ENCODE peak calls at places on chromosome 9, in six cellular contexts. One of them, this sample, is unnamed.
A peak's percentile ranks its signal among the peaks of the same experiment; 100 is the strongest.

GRCh38 chr9:5622019-5622418 is 6.9 kb upstream of the RIC1 start:
- DNase-seq in NT2/D1: no peak
- DNase-seq in sciatic nerve: no peak
- DNase-seq in activated CD8-positive, alpha-beta T cell treated with anti-CD3 and anti-CD28 coated beads for 36 hours: no peak
- DNase-seq in activated CD4-positive, alpha-beta T cell treated with anti-CD3 and anti-CD28 coated beads for 24 hours: no peak
- DNase-seq in stimulated activated CD8-positive, alpha-beta memory T cell treated with anti-CD3 and anti-CD28 coated beads, Interleukin-12 subunit alpha, Interleukin-12 subunit beta, amount 100 ng/mL, for 1 hour: no peak
- DNase-seq in this sample: no peak

GRCh38 chr9:13823021-13823420 is 490.9 kb downstream of the NFIB start:
- DNase-seq in NT2/D1: no peak
- DNase-seq in sciatic nerve: no peak
- DNase-seq in activated CD8-positive, alpha-beta T cell treated with anti-CD3 and anti-CD28 coated beads for 36 hours: no peak
- DNase-seq in activated CD4-positive, alpha-beta T cell treated with anti-CD3 and anti-CD28 coated beads for 24 hours: no peak
- DNase-seq in stimulated activated CD8-positive, alpha-beta memory T cell treated with anti-CD3 and anti-CD28 coated beads, Interleukin-12 subunit alpha, Interleukin-12 subunit beta, amount 100 ng/mL, for 1 hour: no peak
- DNase-seq in this sample: no peak

GRCh38 chr9:105842023-105842644 is 147.8 kb downstream of the TMEM38B start:
- DNase-seq in NT2/D1: no peak
- DNase-seq in sciatic nerve: no peak
- DNase-seq in activated CD8-positive, alpha-beta T cell treated with anti-CD3 and anti-CD28 coated beads for 36 hours: peak; percentile 48
- DNase-seq in activated CD4-positive, alpha-beta T cell treated with anti-CD3 and anti-CD28 coated beads for 24 hours: no peak
- DNase-seq in stimulated activated CD8-positive, alpha-beta memory T cell treated with anti-CD3 and anti-CD28 coated beads, Interleukin-12 subunit alpha, Interleukin-12 subunit beta, amount 100 ng/mL, for 1 hour: peak; percentile 6
- DNase-seq in this sample: peak; percentile 14

GRCh38 chr9:91207481-91207888 is 154.2 kb downstream of the AUH start:
- DNase-seq in NT2/D1: no peak
- DNase-seq in sciatic nerve: no peak
- DNase-seq in activated CD8-positive, alpha-beta T cell treated with anti-CD3 and anti-CD28 coated beads for 36 hours: no peak
- DNase-seq in activated CD4-positive, alpha-beta T cell treated with anti-CD3 and anti-CD28 coated beads for 24 hours: no peak
- DNase-seq in stimulated activated CD8-positive, alpha-beta memory T cell treated with anti-CD3 and anti-CD28 coated beads, Interleukin-12 subunit alpha, Interleukin-12 subunit beta, amount 100 ng/mL, for 1 hour: no peak
- DNase-seq in this sample: no peak

GRCh38 chr9:98994226-98995058 is 50.7 kb downstream of the COL15A1 start:
- DNase-seq in NT2/D1: no peak
- DNase-seq in sciatic nerve: no peak
- DNase-seq in activated CD8-positive, alpha-beta T cell treated with anti-CD3 and anti-CD28 coated beads for 36 hours: no peak
- DNase-seq in activated CD4-positive, alpha-beta T cell treated with anti-CD3 and anti-CD28 coated beads for 24 hours: no peak
- DNase-seq in stimulated activated CD8-positive, alpha-beta memory T cell treated with anti-CD3 and anti-CD28 coated beads, Interleukin-12 subunit alpha, Interleukin-12 subunit beta, amount 100 ng/mL, for 1 hour: no peak
- DNase-seq in this sample: no peak

GRCh38 chr9:137146527-137146918 is 7.6 kb downstream of the GRIN1 start:
- DNase-seq in NT2/D1: no peak
- DNase-seq in sciatic nerve: no peak
- DNase-seq in activated CD8-positive, alpha-beta T cell treated with anti-CD3 and anti-CD28 coated beads for 36 hours: no peak
- DNase-seq in activated CD4-positive, alpha-beta T cell treated with anti-CD3 and anti-CD28 coated beads for 24 hours: no peak
- DNase-seq in stimulated activated CD8-positive, alpha-beta memory T cell treated with anti-CD3 and anti-CD28 coated beads, Interleukin-12 subunit alpha, Interleukin-12 subunit beta, amount 100 ng/mL, for 1 hour: no peak
- DNase-seq in this sample: no peak

GRCh38 chr9:124286292-124286931 is 28.7 kb downstream of the NEK6 start:
- DNase-seq in NT2/D1: no peak
- DNase-seq in sciatic nerve: no peak
- DNase-seq in activated CD8-positive, alpha-beta T cell treated with anti-CD3 and anti-CD28 coated beads for 36 hours: peak; percentile 89
- DNase-seq in activated CD4-positive, alpha-beta T cell treated with anti-CD3 and anti-CD28 coated beads for 24 hours: peak; percentile 29
- DNase-seq in stimulated activated CD8-positive, alpha-beta memory T cell treated with anti-CD3 and anti-CD28 coated beads, Interleukin-12 subunit alpha, Interleukin-12 subunit beta, amount 100 ng/mL, for 1 hour: peak; percentile 5
- DNase-seq in this sample: no peak

GRCh38 chr9:127525426-127526188 is 74.3 kb downstream of the LRSAM1 start:
- DNase-seq in NT2/D1: no peak
- DNase-seq in sciatic nerve: no peak
- DNase-seq in activated CD8-positive, alpha-beta T cell treated with anti-CD3 and anti-CD28 coated beads for 36 hours: peak; percentile 55
- DNase-seq in activated CD4-positive, alpha-beta T cell treated with anti-CD3 and anti-CD28 coated beads for 24 hours: no peak
- DNase-seq in stimulated activated CD8-positive, alpha-beta memory T cell treated with anti-CD3 and anti-CD28 coated beads, Interleukin-12 subunit alpha, Interleukin-12 subunit beta, amount 100 ng/mL, for 1 hour: no peak
- DNase-seq in this sample: no peak

GRCh38 chr9:114094971-114095370 is 4.1 kb downstream of the KIF12 start:
- DNase-seq in NT2/D1: no peak
- DNase-seq in sciatic nerve: no peak
- DNase-seq in activated CD8-positive, alpha-beta T cell treated with anti-CD3 and anti-CD28 coated beads for 36 hours: no peak
- DNase-seq in activated CD4-positive, alpha-beta T cell treated with anti-CD3 and anti-CD28 coated beads for 24 hours: no peak
- DNase-seq in stimulated activated CD8-positive, alpha-beta memory T cell treated with anti-CD3 and anti-CD28 coated beads, Interleukin-12 subunit alpha, Interleukin-12 subunit beta, amount 100 ng/mL, for 1 hour: no peak
- DNase-seq in this sample: no peak

GRCh38 chr9:121690316-121690715 is 38.9 kb downstream of the DAB2IP start:
- DNase-seq in NT2/D1: no peak
- DNase-seq in sciatic nerve: no peak
- DNase-seq in activated CD8-positive, alpha-beta T cell treated with anti-CD3 and anti-CD28 coated beads for 36 hours: no peak
- DNase-seq in activated CD4-positive, alpha-beta T cell treated with anti-CD3 and anti-CD28 coated beads for 24 hours: no peak
- DNase-seq in stimulated activated CD8-positive, alpha-beta memory T cell treated with anti-CD3 and anti-CD28 coated beads, Interleukin-12 subunit alpha, Interleukin-12 subunit beta, amount 100 ng/mL, for 1 hour: no peak
- DNase-seq in this sample: peak; percentile 23

GRCh38 chr9:128550770-128551651 is 1.4 kb upstream of the SPTAN1 start:
- DNase-seq in NT2/D1: no peak
- DNase-seq in sciatic nerve: no peak
- DNase-seq in activated CD8-positive, alpha-beta T cell treated with anti-CD3 and anti-CD28 coated beads for 36 hours: peak; percentile 13
- DNase-seq in activated CD4-positive, alpha-beta T cell treated with anti-CD3 and anti-CD28 coated beads for 24 hours: no peak
- DNase-seq in stimulated activated CD8-positive, alpha-beta memory T cell treated with anti-CD3 and anti-CD28 coated beads, Interleukin-12 subunit alpha, Interleukin-12 subunit beta, amount 100 ng/mL, for 1 hour: no peak
- DNase-seq in this sample: no peak